ENCODE peak calls at places on chromosomes 13 and 19, in four cellular contexts. One of them, this sample, is unnamed.

GRCh38 chr13:26968431-26969335 is 202.9 kb downstream of the USP12 start:
- DNase-seq in fibroblast of mammary gland: peak
- DNase-seq in choroid plexus epithelial cell: no peak
- DNase-seq in type B pancreatic cell: no peak
- DNase-seq in this sample: no peak

GRCh38 chr19:29843180-29844051 is 31.6 kb downstream of the CCNE1 start:
- DNase-seq in type B pancreatic cell: no peak
- DNase-seq in fibroblast of mammary gland: peak
- DNase-seq in choroid plexus epithelial cell: peak
- DNase-seq in this sample: peak

GRCh38 chr13:111184685-111185401 is 69.7 kb downstream of the ARHGEF7 start:
- DNase-seq in fibroblast of mammary gland: peak
- DNase-seq in choroid plexus epithelial cell: peak
- DNase-seq in type B pancreatic cell: no peak
- DNase-seq in this sample: no peak

GRCh38 chr13:97367016-97367415 is 67.0 kb upstream of the RAP2A start:
- DNase-seq in choroid plexus epithelial cell: peak
- DNase-seq in fibroblast of mammary gland: peak
- DNase-seq in type B pancreatic cell: no peak
- DNase-seq in this sample: no peak

GRCh38 chr19:1251233-1251502 is 2.8 kb downstream of the MIDN start:
- DNase-seq in type B pancreatic cell: no peak
- DNase-seq in choroid plexus epithelial cell: peak
- DNase-seq in fibroblast of mammary gland: peak
- DNase-seq in this sample: no peak

GRCh38 chr19:8148410-8149231 is 771 bp downstream of the FBN3 start:
- DNase-seq in fibroblast of mammary gland: no peak
- DNase-seq in choroid plexus epithelial cell: no peak
- DNase-seq in type B pancreatic cell: peak
- DNase-seq in this sample: peak

GRCh38 chr19:3476830-3477229 is 3.5 kb downstream of the SMIM24 start:
- DNase-seq in type B pancreatic cell: no peak
- DNase-seq in choroid plexus epithelial cell: no peak
- DNase-seq in fibroblast of mammary gland: no peak
- DNase-seq in this sample: no peak

GRCh38 chr19:5903502-5904301 is at the start of gene NDUFA11:
- DNase-seq in type B pancreatic cell: peak
- DNase-seq in choroid plexus epithelial cell: peak
- DNase-seq in fibroblast of mammary gland: no peak
- DNase-seq in this sample: peak

GRCh38 chr19:40377876-40378385 is 12.1 kb downstream of the HIPK4 start:
- DNase-seq in fibroblast of mammary gland: no peak
- DNase-seq in choroid plexus epithelial cell: no peak
- DNase-seq in type B pancreatic cell: no peak
- DNase-seq in this sample: no peak

GRCh38 chr13:33633701-33634525 is 184.0 kb upstream of the RFC3 start:
- DNase-seq in fibroblast of mammary gland: peak
- DNase-seq in choroid plexus epithelial cell: peak
- DNase-seq in type B pancreatic cell: no peak
- DNase-seq in this sample: no peak

GRCh38 chr13:76975863-76976262 is 16.0 kb upstream of the CLN5 start:
- DNase-seq in type B pancreatic cell: no peak
- DNase-seq in choroid plexus epithelial cell: no peak
- DNase-seq in fibroblast of mammary gland: no peak
- DNase-seq in this sample: no peak

GRCh38 chr13:29929062-29929847 is 78.8 kb upstream of the UBL3 start:
- DNase-seq in choroid plexus epithelial cell: no peak
- DNase-seq in fibroblast of mammary gland: no peak
- DNase-seq in type B pancreatic cell: no peak
- DNase-seq in this sample: no peak

GRCh38 chr19:24099829-24100228 is 12.8 kb downstream of the ZNF254 start:
- DNase-seq in type B pancreatic cell: no peak
- DNase-seq in fibroblast of mammary gland: no peak
- DNase-seq in choroid plexus epithelial cell: peak
- DNase-seq in this sample: no peak

GRCh38 chr13:100533588-100534041 is 55.0 kb downstream of the GGACT start:
- DNase-seq in fibroblast of mammary gland: no peak
- DNase-seq in choroid plexus epithelial cell: no peak
- DNase-seq in type B pancreatic cell: peak
- DNase-seq in this sample: no peak

GRCh38 chr19:54937926-54938325 is 9.4 kb downstream of the NLRP7 start:
- DNase-seq in type B pancreatic cell: no peak
- DNase-seq in choroid plexus epithelial cell: no peak
- DNase-seq in fibroblast of mammary gland: no peak
- DNase-seq in this sample: no peak

GRCh38 chr19:13366529-13367143 is 139.6 kb downstream of the CACNA1A start:
- DNase-seq in type B pancreatic cell: no peak
- DNase-seq in choroid plexus epithelial cell: peak
- DNase-seq in fibroblast of mammary gland: peak
- DNase-seq in this sample: no peak

GRCh38 chr19:38648789-38649304 is 1.4 kb downstream of the ACTN4 start:
- DNase-seq in type B pancreatic cell: no peak
- DNase-seq in choroid plexus epithelial cell: no peak
- DNase-seq in fibroblast of mammary gland: no peak
- DNase-seq in this sample: no peak

GRCh38 chr13:75670496-75670895 is 34.4 kb downstream of the LMO7 start:
- DNase-seq in type B pancreatic cell: no peak
- DNase-seq in fibroblast of mammary gland: peak
- DNase-seq in choroid plexus epithelial cell: no peak
- DNase-seq in this sample: no peak

GRCh38 chr13:33721719-33722118 is 96.2 kb upstream of the RFC3 start:
- DNase-seq in choroid plexus epithelial cell: peak
- DNase-seq in fibroblast of mammary gland: peak
- DNase-seq in type B pancreatic cell: no peak
- DNase-seq in this sample: no peak

GRCh38 chr19:15195987-15196682 is 4.7 kb downstream of the NOTCH3 start:
- DNase-seq in type B pancreatic cell: peak
- DNase-seq in choroid plexus epithelial cell: no peak
- DNase-seq in fibroblast of mammary gland: no peak
- DNase-seq in this sample: peak

GRCh38 chr19:46714523-46715106 is 2.3 kb downstream of the PRKD2 start:
- DNase-seq in type B pancreatic cell: no peak
- DNase-seq in fibroblast of mammary gland: no peak
- DNase-seq in choroid plexus epithelial cell: no peak
- DNase-seq in this sample: peak

GRCh38 chr13:114130708-114131580 is 1.5 kb downstream of the RASA3 start:
- DNase-seq in type B pancreatic cell: no peak
- DNase-seq in fibroblast of mammary gland: peak
- DNase-seq in choroid plexus epithelial cell: peak
- DNase-seq in this sample: no peak

GRCh38 chr19:53644061-53644816 is 12.4 kb downstream of the DPRX start:
- DNase-seq in fibroblast of mammary gland: no peak
- DNase-seq in type B pancreatic cell: no peak
- DNase-seq in choroid plexus epithelial cell: no peak
- DNase-seq in this sample: no peak

GRCh38 chr13:106047859-106048258 is 487.6 kb downstream of the EFNB2 start:
- DNase-seq in type B pancreatic cell: no peak
- DNase-seq in choroid plexus epithelial cell: no peak
- DNase-seq in fibroblast of mammary gland: peak
- DNase-seq in this sample: no peak

GRCh38 chr19:29547981-29548380 is 22.2 kb downstream of the VSTM2B start:
- DNase-seq in choroid plexus epithelial cell: no peak
- DNase-seq in fibroblast of mammary gland: no peak
- DNase-seq in type B pancreatic cell: no peak
- DNase-seq in this sample: no peak

GRCh38 chr13:28346136-28346535 is 148.8 kb downstream of the FLT1 start:
- DNase-seq in fibroblast of mammary gland: no peak
- DNase-seq in type B pancreatic cell: no peak
- DNase-seq in choroid plexus epithelial cell: no peak
- DNase-seq in this sample: no peak

GRCh38 chr19:5669212-5669611 is 11.1 kb downstream of the MICOS13 start:
- DNase-seq in type B pancreatic cell: no peak
- DNase-seq in choroid plexus epithelial cell: no peak
- DNase-seq in fibroblast of mammary gland: no peak
- DNase-seq in this sample: no peak

GRCh38 chr19:2625434-2625833 is 77.1 kb downstream of the GNG7 start:
- DNase-seq in type B pancreatic cell: no peak
- DNase-seq in choroid plexus epithelial cell: no peak
- DNase-seq in fibroblast of mammary gland: no peak
- DNase-seq in this sample: no peak

GRCh38 chr19:5078666-5079409 is 109.9 kb downstream of the KDM4B start:
- DNase-seq in type B pancreatic cell: no peak
- DNase-seq in fibroblast of mammary gland: no peak
- DNase-seq in choroid plexus epithelial cell: no peak
- DNase-seq in this sample: no peak

GRCh38 chr13:67230774-67231480 is 791 bp upstream of the PCDH9 start:
- DNase-seq in type B pancreatic cell: peak
- DNase-seq in fibroblast of mammary gland: peak
- DNase-seq in choroid plexus epithelial cell: peak
- DNase-seq in this sample: peak

DNA sequence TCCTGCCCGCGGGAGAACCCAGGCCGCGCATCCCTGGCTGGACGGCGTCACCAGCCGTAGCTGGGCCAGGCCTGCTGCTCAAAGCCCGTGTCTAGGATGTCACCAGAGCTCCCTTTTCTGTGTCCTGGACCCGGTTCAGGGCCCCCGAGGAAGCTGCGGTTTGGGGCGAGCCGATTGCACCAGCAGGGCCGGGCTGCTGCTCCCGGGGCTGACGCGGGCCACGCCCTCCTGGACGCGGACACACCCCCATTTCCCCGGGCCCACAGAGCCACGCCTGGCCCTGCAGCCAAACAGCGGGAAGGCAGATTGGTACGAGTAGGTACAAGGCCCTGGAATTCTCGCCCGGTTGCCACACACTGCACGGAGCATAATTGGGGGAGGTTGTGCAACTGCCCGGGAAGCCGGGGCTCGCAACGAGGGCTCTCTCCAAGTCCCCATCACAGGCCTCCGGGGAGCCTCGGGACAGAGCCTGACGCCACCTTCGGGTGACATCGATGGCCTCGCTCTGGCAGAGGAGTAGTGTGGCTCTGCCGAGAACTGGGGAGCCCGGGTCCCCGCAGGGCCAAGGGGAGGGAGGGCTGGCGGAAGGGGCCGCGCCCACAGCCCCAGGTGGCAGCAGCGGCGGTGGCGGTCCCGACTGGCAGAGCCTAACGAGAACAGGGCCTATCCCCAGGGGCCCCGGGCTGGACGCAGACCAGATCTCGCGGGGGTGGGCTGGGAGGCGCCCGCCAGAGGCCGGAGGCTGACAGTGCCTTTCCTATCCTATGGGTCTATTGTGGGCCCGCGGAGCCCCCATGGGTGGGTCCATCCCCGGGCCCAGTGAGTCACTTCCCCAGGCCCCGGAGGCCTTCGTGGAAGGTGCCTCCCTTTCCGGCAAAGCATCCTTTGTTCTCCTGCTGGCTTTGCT is 23.5 kb downstream of the KCTD15 start:
- DNase-seq in choroid plexus epithelial cell: peak
- DNase-seq in fibroblast of mammary gland: peak
- DNase-seq in type B pancreatic cell: no peak
- DNase-seq in this sample: peak
- TF ChIP-seq CTCF in choroid plexus epithelial cell: no peak
- TF ChIP-seq CTCF in fibroblast of mammary gland: no peak
- TF ChIP-seq CTCF in type B pancreatic cell: no peak
- TF ChIP-seq CTCF in this sample: no peak

GRCh38 chr19:10095948-10096614 is 6.4 kb downstream of the ANGPTL6 start:
- DNase-seq in fibroblast of mammary gland: peak
- DNase-seq in type B pancreatic cell: peak
- DNase-seq in choroid plexus epithelial cell: peak
- DNase-seq in this sample: peak
- TF ChIP-seq CTCF in fibroblast of mammary gland: no peak
- TF ChIP-seq CTCF in type B pancreatic cell: no peak
- TF ChIP-seq CTCF in choroid plexus epithelial cell: no peak
- TF ChIP-seq CTCF in this sample: no peak

GRCh38 chr13:98773921-98774320 is 21.4 kb upstream of the SLC15A1 start:
- DNase-seq in choroid plexus epithelial cell: no peak
- DNase-seq in fibroblast of mammary gland: no peak
- DNase-seq in type B pancreatic cell: no peak
- DNase-seq in this sample: no peak

GRCh38 chr13:98775386-98775785 is 22.9 kb upstream of the SLC15A1 start:
- DNase-seq in fibroblast of mammary gland: no peak
- DNase-seq in choroid plexus epithelial cell: no peak
- DNase-seq in type B pancreatic cell: no peak
- DNase-seq in this sample: no peak

GRCh38 chr13:98771838-98772611 is 19.6 kb upstream of the SLC15A1 start:
- DNase-seq in choroid plexus epithelial cell: no peak
- DNase-seq in fibroblast of mammary gland: no peak
- DNase-seq in type B pancreatic cell: no peak
- DNase-seq in this sample: no peak

GRCh38 chr13:98774776-98775175 is 22.3 kb upstream of the SLC15A1 start:
- DNase-seq in fibroblast of mammary gland: no peak
- DNase-seq in choroid plexus epithelial cell: no peak
- DNase-seq in type B pancreatic cell: no peak
- DNase-seq in this sample: no peak

DNA sequence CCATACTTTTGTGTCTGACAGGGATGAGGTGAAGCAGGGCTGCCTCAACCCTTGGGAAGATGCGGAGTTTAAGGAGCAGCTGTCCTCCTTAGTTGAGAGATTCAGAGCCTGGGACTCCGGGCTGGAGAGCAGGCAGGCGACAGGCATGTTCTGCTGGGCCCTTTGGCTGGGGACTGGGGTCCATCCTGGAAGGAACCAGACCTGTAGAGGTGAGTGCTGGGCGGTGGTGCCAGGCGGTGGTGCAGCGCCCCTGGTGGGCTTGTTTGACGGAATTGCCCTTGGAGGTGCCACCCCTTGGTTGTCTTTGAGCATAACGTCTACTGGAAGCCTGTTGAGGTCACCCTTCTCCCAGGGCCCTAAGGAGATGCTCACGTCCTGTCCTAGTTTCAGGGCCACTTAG is 20.6 kb upstream of the SLC15A1 start:
- DNase-seq in fibroblast of mammary gland: no peak
- DNase-seq in choroid plexus epithelial cell: no peak
- DNase-seq in type B pancreatic cell: no peak
- DNase-seq in this sample: no peak
- TF ChIP-seq CTCF in fibroblast of mammary gland: no peak
- TF ChIP-seq CTCF in choroid plexus epithelial cell: no peak
- TF ChIP-seq CTCF in type B pancreatic cell: no peak
- TF ChIP-seq CTCF in this sample: no peak

GRCh38 chr13:25679936-25680335 is 308.2 kb downstream of the ATP8A2 start:
- DNase-seq in type B pancreatic cell: no peak
- DNase-seq in choroid plexus epithelial cell: no peak
- DNase-seq in fibroblast of mammary gland: no peak
- DNase-seq in this sample: no peak

GRCh38 chr13:25679154-25679553 is 307.4 kb downstream of the ATP8A2 start:
- DNase-seq in type B pancreatic cell: no peak
- DNase-seq in fibroblast of mammary gland: no peak
- DNase-seq in choroid plexus epithelial cell: peak
- DNase-seq in this sample: no peak

GRCh38 chr13:25675060-25675459 is 303.3 kb downstream of the ATP8A2 start:
- DNase-seq in fibroblast of mammary gland: no peak
- DNase-seq in type B pancreatic cell: no peak
- DNase-seq in choroid plexus epithelial cell: no peak
- DNase-seq in this sample: no peak

GRCh38 chr13:25677956-25678355 is 306.2 kb downstream of the ATP8A2 start:
- DNase-seq in choroid plexus epithelial cell: no peak
- DNase-seq in fibroblast of mammary gland: no peak
- DNase-seq in type B pancreatic cell: no peak
- DNase-seq in this sample: no peak

DNA sequence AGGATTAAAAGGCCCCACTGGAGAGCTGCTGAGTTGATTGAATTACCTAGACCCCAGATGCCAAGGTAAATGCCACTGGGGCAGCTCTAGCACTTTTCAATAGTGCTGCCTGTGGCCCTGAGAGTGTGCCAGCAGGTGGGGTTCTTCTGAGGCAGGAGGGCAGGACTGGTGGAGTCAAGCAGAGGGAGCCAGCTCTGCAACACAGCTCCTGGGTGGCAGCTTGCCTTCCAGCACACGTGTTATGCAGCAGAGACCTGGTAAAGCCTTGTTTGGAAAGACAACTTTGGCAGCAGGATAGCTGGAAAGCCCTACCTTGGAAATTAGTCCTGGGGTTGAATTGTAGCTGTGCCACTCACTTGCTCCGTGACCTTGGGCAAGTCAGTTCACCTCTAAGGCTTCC is 306.6 kb downstream of the ATP8A2 start:
- DNase-seq in type B pancreatic cell: no peak
- DNase-seq in choroid plexus epithelial cell: no peak
- DNase-seq in fibroblast of mammary gland: no peak
- DNase-seq in this sample: no peak
- TF ChIP-seq CTCF in type B pancreatic cell: no peak
- TF ChIP-seq CTCF in choroid plexus epithelial cell: no peak
- TF ChIP-seq CTCF in fibroblast of mammary gland: no peak
- TF ChIP-seq CTCF in this sample: no peak

This sample was measured in mesothelial cell of epicardium.